ENCODE peak calls at places on chromosomes 16 and 17, in seven cellular contexts. Y, D, I, X, J, L and O are unnamed samples.

GRCh38 chr16:49622421-49623402 is 233.2 kb downstream of the ZNF423 start:
- DNase-seq in D (no peak), I (no peak), Y (no peak), L (no peak), X (peak), J (no peak), O (no peak)

GRCh38 chr16:29644973-29645698 is 17.9 kb upstream of the SPN start:
- DNase-seq in I (no peak), L (no peak), Y (no peak), J (no peak), X (no peak), D (no peak), O (no peak)

GRCh38 chr16:49750341-49751011 is 105.4 kb downstream of the ZNF423 start:
- DNase-seq in X (no peak), I (no peak), J (no peak), L (no peak), Y (no peak), D (no peak), O (no peak)

GRCh38 chr16:77569406-77569805 is 134.6 kb upstream of the ADAMTS18 start:
- DNase-seq in D (no peak), J (no peak), L (no peak), Y (no peak), I (no peak), X (no peak), O (no peak)

GRCh38 chr16:86166414-86166813 is 267.5 kb downstream of the IRF8 start:
- DNase-seq in D (no peak), X (no peak), Y (no peak), I (no peak), J (no peak), L (no peak), O (no peak)

GRCh38 chr17:40354191-40355122 is 10.1 kb downstream of the GJD3 start:
- DNase-seq in J (no peak), D (no peak), Y (no peak), I (peak), X (no peak), L (no peak), O (peak)

GRCh38 chr17:2081564-2081963 is 26.7 kb downstream of the HIC1 start:
- DNase-seq in I (no peak), J (no peak), D (no peak), Y (no peak), L (no peak), X (no peak), O (no peak)

GRCh38 chr16:17023606-17024005 is 447.2 kb downstream of the XYLT1 start:
- DNase-seq in J (no peak), D (no peak), Y (no peak), X (no peak), L (no peak), I (no peak), O (no peak)

GRCh38 chr17:67377727-67378443 is 804 bp downstream of the PITPNC1 start:
- DNase-seq in Y (peak), D (no peak), I (peak), L (peak), X (peak), J (peak), O (peak)

GRCh38 chr16:27859020-27859419 is 204.5 kb downstream of the GSG1L start:
- DNase-seq in I (no peak), X (peak), J (no peak), L (no peak), D (no peak), Y (no peak), O (no peak)

GRCh38 chr17:51079049-51079448 is 41.6 kb downstream of the SPAG9 start:
- DNase-seq in Y (no peak), D (no peak), J (no peak), I (no peak), L (no peak), X (no peak), O (no peak)